ENCODE peak calls at places on chromosomes 11 and 22, in seven cellular contexts. L is HepG2; Q is activated T-cell treated with anti-CD3 and anti-CD28 coated beads for 1 hour; K is fibroblast of gingiva; X is T-helper 22 cell; T is stimulated activated CD4-positive, alpha-beta T cell treated with anti-CD3 and anti-CD28 coated beads, Interleukin-4, amount 100 ng/mL, for 4 hours; F is hepatic stellate cell. A is an unnamed sample.

GRCh38 chr11:119691020-119691666 is 37.9 kb downstream of the NECTIN1 start:
- DNase-seq in L (no peak), Q (no peak), K (no peak), X (no peak), T (no peak), F (no peak), A (no peak)

GRCh38 chr11:43268161-43268560 is 43.6 kb upstream of the API5 start:
- DNase-seq in L (no peak), Q (no peak), K (no peak), X (no peak), T (no peak), F (no peak), A (no peak)

GRCh38 chr11:35618497-35619029 is 303 bp downstream of the FJX1 start:
- DNase-seq in L (no peak), Q (no peak), K (peak), X (no peak), T (peak), F (peak), A (no peak)

GRCh38 chr22:31093090-31093850 is 12.2 kb downstream of the SMTN start:
- DNase-seq in L (no peak), Q (no peak), K (no peak), X (no peak), T (no peak), F (no peak), A (no peak)

GRCh38 chr11:121544956-121545355 is 92.2 kb upstream of the SORL1-AS1 start:
- DNase-seq in L (no peak), Q (peak), K (no peak), X (no peak), T (no peak), F (no peak), A (no peak)

GRCh38 chr11:73323464-73323863 is 15.4 kb downstream of the ARHGEF17 start:
- DNase-seq in L (peak), Q (no peak), K (peak), X (no peak), T (no peak), F (peak), A (no peak)

GRCh38 chr11:96015911-96016565 is 92.1 kb upstream of the MTMR2 start:
- DNase-seq in L (peak), Q (no peak), K (no peak), X (peak), T (no peak), F (no peak), A (peak)

GRCh38 chr11:63680842-63681207 is 475 bp upstream of the RTN3 start:
- DNase-seq in L (no peak), Q (no peak), K (no peak), X (no peak), T (peak), F (no peak), A (no peak)

GRCh38 chr11:20618083-20618482 is 18.7 kb downstream of the SLC6A5 start:
- DNase-seq in L (no peak), Q (no peak), K (no peak), X (no peak), T (no peak), F (no peak), A (no peak)

GRCh38 chr11:123544631-123545375 is 109.6 kb downstream of the SCN3B start:
- DNase-seq in L (no peak), Q (no peak), K (no peak), X (no peak), T (no peak), F (no peak), A (no peak)

GRCh38 chr22:35113341-35113740 is 47.4 kb downstream of the ISX start:
- DNase-seq in L (no peak), Q (no peak), K (no peak), X (no peak), T (no peak), F (no peak), A (no peak)

GRCh38 chr22:46432164-46433068 is 96.9 kb downstream of the TRMU start:
- DNase-seq in L (no peak), Q (peak), K (peak), X (no peak), T (no peak), F (peak), A (no peak)

GRCh38 chr11:131666006-131666405 is 295.6 kb downstream of the NTM start:
- DNase-seq in L (no peak), Q (no peak), K (no peak), X (no peak), T (no peak), F (no peak), A (no peak)

GRCh38 chr11:95084509-95084908 is 5.1 kb upstream of the ENDOD1 start:
- DNase-seq in L (no peak), Q (no peak), K (no peak), X (no peak), T (peak), F (no peak), A (no peak)

GRCh38 chr11:91756829-91757480 is 467.7 kb upstream of the FAT3 start:
- DNase-seq in L (no peak), Q (no peak), K (no peak), X (no peak), T (no peak), F (no peak), A (no peak)

GRCh38 chr22:39800790-39801540 is 92.6 kb downstream of the ENTHD1 start:
- DNase-seq in L (no peak), Q (no peak), K (no peak), X (no peak), T (no peak), F (no peak), A (no peak)

GRCh38 chr11:14342906-14343305 is 16.1 kb downstream of the RRAS2 start:
- DNase-seq in L (no peak), Q (no peak), K (peak), X (no peak), T (no peak), F (peak), A (no peak)

GRCh38 chr11:100573911-100574513 is 113.1 kb upstream of the ARHGAP42 start:
- DNase-seq in L (no peak), Q (no peak), K (peak), X (no peak), T (no peak), F (no peak), A (no peak)

GRCh38 chr11:36306888-36307287 is 10.8 kb downstream of the PRR5L start:
- DNase-seq in L (peak), Q (no peak), K (peak), X (no peak), T (no peak), F (no peak), A (peak)